ENCODE peak calls at places on chromosomes 16 and 17, in seven cellular contexts. U, L, Y, E, T, I and P are unnamed samples.

GRCh38 chr16:10138881-10139280 is 43.3 kb downstream of the GRIN2A start:
- DNase-seq in E (no peak), I (no peak), L (no peak), U (no peak), T (no peak), Y (no peak), P (no peak)

GRCh38 chr16:546909-547770 is 13.1 kb upstream of the PRR35 start:
- DNase-seq in Y (no peak), E (peak), T (no peak), I (peak), L (peak), U (peak), P (no peak)

GRCh38 chr16:85157813-85158701 is 45.8 kb upstream of the CIBAR2 start:
- DNase-seq in I (no peak), Y (no peak), E (no peak), L (no peak), U (no peak), T (no peak), P (no peak)

GRCh38 chr17:10295728-10296343 is 77.0 kb downstream of the MYH13 start:
- DNase-seq in I (peak), T (peak), E (no peak), U (peak), L (peak), Y (peak), P (peak)

GRCh38 chr16:81711609-81712329 is 67.3 kb upstream of the PLCG2 start:
- DNase-seq in I (peak), E (no peak), T (no peak), Y (peak), L (no peak), U (no peak), P (peak)

GRCh38 chr17:30519707-30520106 is 42.5 kb downstream of the GOSR1 start:
- DNase-seq in T (no peak), I (no peak), L (no peak), E (no peak), Y (no peak), U (no peak), P (peak)

GRCh38 chr17:1787301-1787902 is 25.5 kb downstream of the SERPINF1 start:
- DNase-seq in I (no peak), T (no peak), Y (peak), E (peak), U (no peak), L (peak), P (peak)

GRCh38 chr17:49565948-49566491 is 9.7 kb upstream of the NXPH3 start:
- DNase-seq in T (no peak), U (peak), L (no peak), Y (no peak), E (peak), I (no peak), P (no peak)

GRCh38 chr16:3541527-3542152 is 35.6 kb downstream of the NLRC3 start:
- DNase-seq in Y (no peak), U (no peak), L (no peak), T (no peak), I (no peak), E (no peak), P (no peak)

GRCh38 chr17:9872852-9873251 is 32.2 kb downstream of the RCVRN start:
- DNase-seq in T (no peak), Y (no peak), U (no peak), I (no peak), L (no peak), E (no peak), P (no peak)

GRCh38 chr16:64215730-64216129 is 906.1 kb downstream of the CDH11 start:
- DNase-seq in U (no peak), L (no peak), I (no peak), T (no peak), Y (no peak), E (no peak), P (no peak)

GRCh38 chr16:5979905-5980550 is 882.4 kb upstream of the EEF2KMT start:
- DNase-seq in Y (no peak), U (no peak), E (no peak), L (no peak), T (no peak), I (no peak), P (no peak)

GRCh38 chr17:39719966-39720365 is 10.4 kb downstream of the MIEN1 start:
- DNase-seq in I (no peak), Y (no peak), L (no peak), T (no peak), E (no peak), U (no peak), P (no peak)

GRCh38 chr16:66028505-66029216 is 337.8 kb upstream of the CDH5 start:
- DNase-seq in L (no peak), I (no peak), T (no peak), Y (no peak), U (peak), E (peak), P (no peak)

GRCh38 chr16:15996432-15997109 is 47.2 kb downstream of the ABCC1 start:
- DNase-seq in I (peak), T (no peak), L (peak), E (no peak), U (peak), Y (peak), P (peak)

GRCh38 chr17:40909755-40910154 is 24.7 kb upstream of the KRT20 start:
- DNase-seq in I (no peak), E (no peak), Y (no peak), T (no peak), U (no peak), L (no peak), P (no peak)

GRCh38 chr17:18322522-18322921 is 7.4 kb downstream of the SMCR8 start:
- DNase-seq in T (no peak), U (no peak), L (no peak), Y (no peak), E (no peak), I (no peak), P (no peak)

GRCh38 chr16:49855280-49855821 is 561 bp downstream of the ZNF423 start:
- DNase-seq in U (peak), Y (no peak), L (peak), E (peak), T (no peak), I (peak), P (peak)

GRCh38 chr17:79932907-79933306 is 93.7 kb upstream of the CBX4 start:
- DNase-seq in T (no peak), L (no peak), I (no peak), E (no peak), Y (no peak), U (no peak), P (no peak)

GRCh38 chr17:77427471-77427991 is 286.8 kb downstream of the SEC14L1 start:
- DNase-seq in L (peak), E (no peak), I (peak), U (no peak), Y (no peak), T (no peak), P (peak)

GRCh38 chr17:5500804-5501391 is 14.5 kb downstream of the MIS12 start:
- DNase-seq in E (peak), L (peak), Y (no peak), T (peak), I (no peak), U (peak), P (peak)

GRCh38 chr17:58535431-58535830 is 21.0 kb upstream of the MTMR4 start:
- DNase-seq in Y (peak), U (no peak), I (no peak), T (no peak), L (no peak), E (no peak), P (peak)

GRCh38 chr16:55597928-55598327 is 31.4 kb downstream of the CAPNS2 start:
- DNase-seq in Y (no peak), E (no peak), L (no peak), I (no peak), T (no peak), U (no peak), P (no peak)

GRCh38 chr17:37643829-37644228 is 583 bp upstream of the DDX52 start:
- DNase-seq in T (no peak), Y (no peak), U (no peak), I (no peak), L (no peak), E (no peak), P (no peak)

GRCh38 chr16:53282975-53283946 is 151.0 kb upstream of the RBL2 start:
- DNase-seq in L (no peak), I (no peak), E (no peak), Y (peak), T (no peak), U (no peak), P (peak)

GRCh38 chr16:80066805-80067580 is 466.5 kb upstream of the MAF start:
- DNase-seq in Y (no peak), U (no peak), T (no peak), E (no peak), I (no peak), L (no peak), P (no peak)

GRCh38 chr17:79993390-79994221 is 42.1 kb downstream of the TBC1D16 start:
- DNase-seq in U (peak), T (no peak), Y (no peak), I (no peak), E (peak), L (peak), P (peak)

GRCh38 chr17:72447251-72447640 is 326.4 kb downstream of the SOX9 start:
- DNase-seq in L (no peak), I (no peak), Y (no peak), T (no peak), E (no peak), U (no peak), P (no peak)

GRCh38 chr17:18039535-18040286 is 503 bp downstream of the GID4 start:
- DNase-seq in E (no peak), U (no peak), L (peak), T (peak), Y (no peak), I (no peak), P (peak)

GRCh38 chr17:17580662-17581470 is 10.6 kb downstream of the PEMT start:
- DNase-seq in T (no peak), Y (no peak), U (peak), I (no peak), E (no peak), L (peak), P (peak)

GRCh38 chr16:2829501-2830354 is at the start of gene ZG16B:
- DNase-seq in E (no peak), L (no peak), U (no peak), I (no peak), T (no peak), Y (no peak), P (no peak)

GRCh38 chr16:26983426-26983825 is 83.3 kb upstream of the C16orf82 start:
- DNase-seq in E (no peak), U (no peak), I (no peak), T (no peak), Y (no peak), L (no peak), P (no peak)

GRCh38 chr17:53628011-53628410 is 194.7 kb upstream of the KIF2B start:
- DNase-seq in T (no peak), L (no peak), I (no peak), Y (no peak), U (no peak), E (no peak), P (no peak)

GRCh38 chr17:49252148-49252682 is 21.6 kb upstream of the PHOSPHO1 start:
- DNase-seq in Y (no peak), T (no peak), I (peak), E (no peak), L (no peak), U (no peak), P (no peak)

GRCh38 chr16:84058664-84059063 is 16.1 kb upstream of the SLC38A8 start:
- DNase-seq in I (no peak), L (no peak), U (no peak), Y (no peak), T (no peak), E (no peak), P (no peak)

GRCh38 chr17:5769936-5770335 is 185.6 kb upstream of the NLRP1 start:
- DNase-seq in L (no peak), I (no peak), U (no peak), Y (no peak), T (no peak), E (no peak), P (no peak)

DNA sequence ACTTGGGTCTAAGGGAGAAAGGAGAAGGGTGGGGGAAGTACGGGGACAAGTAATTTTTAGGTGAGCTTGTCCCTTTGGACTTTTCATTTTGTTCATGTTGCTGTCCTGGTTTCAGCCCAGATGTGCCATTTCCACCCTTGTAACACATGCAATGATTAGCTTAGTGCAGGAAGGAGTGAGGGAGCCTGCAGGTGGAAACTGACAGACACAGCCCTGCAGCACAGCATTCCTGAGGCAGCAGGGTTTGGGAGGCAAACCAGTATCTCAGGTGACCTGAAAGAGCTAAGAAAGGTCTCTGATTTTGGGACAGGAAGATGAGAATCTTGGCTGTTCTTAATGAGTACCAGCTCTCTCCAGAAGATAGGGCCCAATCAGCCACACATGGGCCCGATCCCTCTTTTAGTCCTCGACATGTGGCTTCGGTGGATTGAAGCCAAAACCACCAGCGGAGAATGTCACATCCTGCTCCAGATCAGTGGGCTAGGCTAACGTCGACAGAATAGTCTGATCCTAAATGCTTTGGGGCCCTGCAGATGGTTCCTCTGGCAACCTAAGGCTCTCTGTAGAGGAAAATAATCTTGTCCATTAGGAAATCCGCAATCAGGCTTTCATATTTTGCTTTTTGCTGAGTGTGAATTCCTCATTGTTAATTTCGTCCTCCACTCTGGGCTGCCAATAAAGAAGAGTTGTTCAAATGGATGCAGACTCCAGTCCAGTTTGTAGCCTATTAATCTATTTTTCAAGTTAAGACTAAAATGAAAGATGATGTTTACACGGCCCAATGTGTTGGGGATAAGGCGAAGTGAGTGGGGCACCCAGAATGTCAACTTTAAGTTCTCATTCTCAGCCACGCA is 3.8 kb upstream of the RNF157 start:
- DNase-seq in T (no peak), U (no peak), Y (no peak), I (no peak), E (no peak), L (no peak), P (no peak)
- TF ChIP-seq POLR2A in T (no peak), U (no peak), Y (no peak), I (no peak), E (no peak), L (no peak), P (no peak)

GRCh38 chr16:57627184-57627871 is 1.1 kb upstream of the ADGRG1 start:
- DNase-seq in Y (no peak), E (no peak), U (no peak), T (no peak), I (no peak), L (no peak), P (peak)
- TF ChIP-seq POLR2A in Y (no peak), E (no peak), U (no peak), T (no peak), I (no peak), L (no peak), P (no peak)

GRCh38 chr16:23595951-23596720 is at the start of gene NDUFAB1:
- DNase-seq in E (peak), T (peak), I (peak), U (peak), Y (peak), L (peak), P (peak)
- TF ChIP-seq POLR2A in E (no peak), T (peak), I (peak), U (peak), Y (peak), L (peak), P (peak)

GRCh38 chr17:76145231-76146052 is 4.4 kb upstream of the FOXJ1 start:
- DNase-seq in E (no peak), Y (no peak), T (no peak), U (no peak), I (no peak), L (peak), P (no peak)
- TF ChIP-seq POLR2A in E (no peak), Y (no peak), T (no peak), U (no peak), I (no peak), L (no peak), P (no peak)

GRCh38 chr16:89119661-89120141 is 26.0 kb downstream of the ACSF3 start:
- DNase-seq in L (peak), T (no peak), I (no peak), Y (no peak), E (no peak), U (no peak), P (no peak)
- TF ChIP-seq POLR2A in L (no peak), T (no peak), I (no peak), Y (no peak), E (no peak), U (no peak), P (no peak)

GRCh38 chr17:7885357-7886226 is 3.0 kb upstream of the CHD3 start:
- DNase-seq in U (peak), I (peak), T (peak), L (peak), E (peak), Y (no peak), P (peak)
- TF ChIP-seq POLR2A in U (no peak), I (peak), T (no peak), L (no peak), E (no peak), Y (no peak), P (peak)

GRCh38 chr16:67195676-67196075 is 3.3 kb upstream of the ELMO3 start:
- DNase-seq in E (no peak), U (no peak), T (no peak), Y (no peak), I (peak), L (no peak), P (no peak)

GRCh38 chr16:67198238-67198734 is 645 bp upstream of the ELMO3 start:
- DNase-seq in T (no peak), E (no peak), U (no peak), L (no peak), Y (peak), I (no peak), P (no peak)

GRCh38 chr16:67199011-67199807 is at the start of gene ELMO3:
- DNase-seq in T (no peak), L (peak), Y (no peak), I (peak), E (no peak), U (no peak), P (no peak)

GRCh38 chr16:67196881-67197280 is 2.0 kb upstream of the ELMO3 start:
- DNase-seq in I (no peak), Y (no peak), L (no peak), E (no peak), T (no peak), U (no peak), P (no peak)

DNA sequence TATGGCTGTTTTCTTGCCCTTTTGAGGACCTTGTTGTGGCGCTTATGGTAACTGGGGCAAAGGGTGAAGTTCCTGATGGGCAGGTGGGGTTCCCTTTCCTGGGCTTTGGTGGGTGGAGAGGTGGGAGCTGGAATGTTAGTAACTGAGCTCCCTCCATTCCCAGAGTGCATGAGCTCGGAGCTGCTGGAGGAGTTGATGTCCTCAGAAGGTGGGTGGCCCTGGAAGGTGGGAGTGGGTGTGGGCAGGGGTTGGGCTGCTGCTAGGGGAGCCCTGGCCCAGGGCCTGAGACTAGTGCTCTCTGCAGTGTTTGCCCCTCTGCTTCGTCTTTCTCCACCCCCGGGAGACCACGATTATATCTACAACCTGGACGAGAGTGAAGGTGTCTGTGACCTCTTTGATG is 1.2 kb upstream of the ELMO3 start:
- DNase-seq in E (no peak), U (no peak), T (no peak), Y (no peak), L (no peak), I (no peak), P (no peak)
- TF ChIP-seq POLR2A in E (no peak), U (no peak), T (no peak), Y (no peak), L (no peak), I (no peak), P (no peak)